ENCODE peak calls at places on chromosome 12, in six cellular contexts. P is HuH-7.5, D is germinal center, K is astrocyte of the hippocampus, T is fibroblast of the aortic adventitia, G is RPMI7951. B is an unnamed sample.

GRCh38 chr12:55619352-55620138 is 17.1 kb upstream of the OR10P1 start:
- DNase-seq in P (peak; percentile 66), D (peak; percentile 83), G (peak; percentile 86), T (peak; percentile 96), K (peak; percentile 95), B (peak; percentile 85)

GRCh38 chr12:67034110-67034879 is 234.9 kb upstream of the CAND1 start:
- DNase-seq in T (no peak), K (peak; percentile 81), P (no peak), G (no peak), D (no peak), B (peak; percentile 24)

GRCh38 chr12:6200266-6201198 is at the start of gene CD9:
- DNase-seq in G (peak; percentile 58), P (peak; percentile 55), K (peak; percentile 75), T (peak; percentile 49), D (peak; percentile 78), B (no peak)

GRCh38 chr12:97061164-97061563 is 154.1 kb downstream of the NEDD1 start:
- DNase-seq in T (no peak), K (peak; percentile 54), G (no peak), P (no peak), D (no peak), B (no peak)

GRCh38 chr12:3530548-3530947 is 39.5 kb downstream of the PRMT8 start:
- DNase-seq in T (no peak), P (no peak), G (no peak), K (no peak), D (no peak), B (no peak)

GRCh38 chr12:96302706-96303310 is 97.4 kb downstream of the CDK17 start:
- DNase-seq in K (no peak), P (no peak), T (no peak), D (no peak), G (no peak), B (no peak)

GRCh38 chr12:86774841-86775386 is 518.7 kb upstream of the MGAT4C start:
- DNase-seq in T (peak; percentile 43), K (peak; percentile 29), D (no peak), G (no peak), P (no peak), B (no peak)

GRCh38 chr12:111041091-111041490 is 120.7 kb upstream of the MYL2 start:
- DNase-seq in T (no peak), P (no peak), K (no peak), D (no peak), G (no peak), B (no peak)

GRCh38 chr12:1777798-1778197 is 42.6 kb upstream of the LRTM2 start:
- DNase-seq in K (peak; percentile 52), T (peak; percentile 78), G (peak; percentile 63), D (no peak), P (no peak), B (peak; percentile 73)

GRCh38 chr12:51307655-51308593 is 16.1 kb downstream of the BIN2 start:
- DNase-seq in T (peak; percentile 92), K (peak; percentile 89), D (no peak), P (no peak), G (peak; percentile 52), B (peak; percentile 84)

GRCh38 chr12:95922231-95922630 is 20.2 kb downstream of the CCDC38 start:
- DNase-seq in K (no peak), D (no peak), G (peak; percentile 14), T (peak; percentile 32), P (no peak), B (peak; percentile 20)

GRCh38 chr12:31589582-31589895 is 1.4 kb downstream of the DENND5B start:
- DNase-seq in P (no peak), D (peak; percentile 72), T (no peak), K (no peak), G (no peak), B (no peak)

GRCh38 chr12:27387473-27387872 is 54.8 kb downstream of the BMAL2 start:
- DNase-seq in T (no peak), G (no peak), K (no peak), D (no peak), P (no peak), B (no peak)

GRCh38 chr12:16165506-16165905 is 112.0 kb downstream of the SLC15A5 start:
- DNase-seq in P (peak; percentile 8), G (peak; percentile 14), K (peak; percentile 56), D (no peak), T (peak; percentile 75), B (no peak)

GRCh38 chr12:117042171-117042809 is 56.9 kb downstream of the TESC start:
- DNase-seq in D (no peak), K (no peak), P (peak; percentile 77), G (peak; percentile 6), T (peak; percentile 35), B (no peak)

GRCh38 chr12:61097991-61098580 is 1162.1 kb upstream of the USP15 start:
- DNase-seq in T (no peak), G (no peak), D (no peak), K (no peak), P (no peak), B (no peak)

GRCh38 chr12:49358548-49359141 is 8.6 kb upstream of the SPATS2 start:
- DNase-seq in T (peak; percentile 83), G (peak; percentile 62), P (peak; percentile 55), K (peak; percentile 85), D (peak; percentile 77), B (peak; percentile 75)

GRCh38 chr12:98060421-98060820 is 455.0 kb upstream of the TMPO start:
- DNase-seq in K (no peak), T (no peak), G (peak; percentile 1), P (no peak), D (no peak), B (no peak)

GRCh38 chr12:101927042-101927441 is 49.7 kb downstream of the DRAM1 start:
- DNase-seq in K (no peak), P (no peak), D (no peak), T (peak; percentile 92), G (no peak), B (no peak)

GRCh38 chr12:90909069-90909676 is 45.8 kb downstream of the CCER1 start:
- DNase-seq in K (peak; percentile 70), G (peak; percentile 46), P (peak; percentile 25), T (peak; percentile 82), D (no peak), B (peak; percentile 39)

GRCh38 chr12:34598851-34599529 is 576.7 kb downstream of the ALG10 start:
- DNase-seq in P (no peak), G (no peak), K (no peak), T (no peak), D (no peak), B (no peak)

GRCh38 chr12:15979096-15980091 is 68.3 kb downstream of the DERA start:
- DNase-seq in T (peak; percentile 93), D (peak; percentile 36), G (peak; percentile 34), K (peak; percentile 86), P (peak; percentile 47), B (peak; percentile 43)

GRCh38 chr12:87848248-87848868 is 180.8 kb downstream of the C12orf50 start:
- DNase-seq in G (peak; percentile 39), K (peak; percentile 80), D (peak; percentile 23), P (peak; percentile 6), T (peak; percentile 91), B (peak; percentile 69)

GRCh38 chr12:132528564-132529106 is 38.7 kb downstream of the FBRSL1 start:
- DNase-seq in D (no peak), P (no peak), K (no peak), T (no peak), G (no peak), B (no peak)

GRCh38 chr12:104866286-104866685 is 91.8 kb downstream of the SLC41A2 start:
- DNase-seq in T (peak; percentile 86), P (no peak), D (no peak), K (peak; percentile 79), G (peak; percentile 3), B (no peak)

B was measured in HT1080.